ENCODE peak calls at places on chromosomes 11 and 22, in six cellular contexts. One of them, this sample, is unnamed.

GRCh38 chr11:36053901-36054300 is 110.0 kb downstream of the LDLRAD3 start:
- DNase-seq in fibroblast of mammary gland: no peak
- DNase-seq in lung: no peak
- DNase-seq in foreskin fibroblast: no peak
- DNase-seq in cardiac muscle cell: peak; percentile 73
- DNase-seq in HCT116: no peak
- DNase-seq in this sample: no peak

GRCh38 chr11:69142894-69143293 is 12.8 kb upstream of the SMIM38 start:
- DNase-seq in fibroblast of mammary gland: no peak
- DNase-seq in lung: no peak
- DNase-seq in foreskin fibroblast: no peak
- DNase-seq in cardiac muscle cell: no peak
- DNase-seq in HCT116: no peak
- DNase-seq in this sample: no peak

GRCh38 chr11:1234771-1235614 is 12.1 kb downstream of the MUC5B start:
- DNase-seq in fibroblast of mammary gland: no peak
- DNase-seq in lung: no peak
- DNase-seq in foreskin fibroblast: no peak
- DNase-seq in cardiac muscle cell: no peak
- DNase-seq in HCT116: no peak
- DNase-seq in this sample: no peak

GRCh38 chr22:23565942-23566715 is 14.0 kb downstream of the IGLL1 start:
- DNase-seq in fibroblast of mammary gland: no peak
- DNase-seq in lung: no peak
- DNase-seq in foreskin fibroblast: no peak
- DNase-seq in cardiac muscle cell: peak; percentile 6
- DNase-seq in HCT116: no peak
- DNase-seq in this sample: no peak

GRCh38 chr11:4041731-4042391 is 52.7 kb upstream of the RRM1 start:
- DNase-seq in fibroblast of mammary gland: peak; percentile 37
- DNase-seq in lung: no peak
- DNase-seq in foreskin fibroblast: no peak
- DNase-seq in cardiac muscle cell: no peak
- DNase-seq in HCT116: no peak
- DNase-seq in this sample: no peak

GRCh38 chr22:19668748-19669147 is 45.6 kb upstream of the SEPTIN5 start:
- DNase-seq in fibroblast of mammary gland: no peak
- DNase-seq in lung: no peak
- DNase-seq in foreskin fibroblast: no peak
- DNase-seq in cardiac muscle cell: no peak
- DNase-seq in HCT116: no peak
- DNase-seq in this sample: no peak

GRCh38 chr11:35141538-35141937 is 2.6 kb downstream of the CD44 start:
- DNase-seq in fibroblast of mammary gland: no peak
- DNase-seq in lung: peak; percentile 71
- DNase-seq in foreskin fibroblast: no peak
- DNase-seq in cardiac muscle cell: no peak
- DNase-seq in HCT116: no peak
- DNase-seq in this sample: no peak

GRCh38 chr11:63698976-63699733 is 17.9 kb downstream of the RTN3 start:
- DNase-seq in fibroblast of mammary gland: no peak
- DNase-seq in lung: no peak
- DNase-seq in foreskin fibroblast: no peak
- DNase-seq in cardiac muscle cell: peak; percentile 32
- DNase-seq in HCT116: no peak
- DNase-seq in this sample: no peak

GRCh38 chr11:47593934-47594855 is at the start of gene C1QTNF4:
- DNase-seq in fibroblast of mammary gland: no peak
- DNase-seq in lung: no peak
- DNase-seq in foreskin fibroblast: no peak
- DNase-seq in cardiac muscle cell: no peak
- DNase-seq in HCT116: no peak
- DNase-seq in this sample: no peak

GRCh38 chr11:105611837-105612480 is 2.1 kb downstream of the GRIA4 start:
- DNase-seq in fibroblast of mammary gland: no peak
- DNase-seq in lung: no peak
- DNase-seq in foreskin fibroblast: no peak
- DNase-seq in cardiac muscle cell: no peak
- DNase-seq in HCT116: no peak
- DNase-seq in this sample: no peak

GRCh38 chr11:86116386-86116726 is 47.5 kb upstream of the PICALM start:
- DNase-seq in fibroblast of mammary gland: peak; percentile 95
- DNase-seq in lung: no peak
- DNase-seq in foreskin fibroblast: peak; percentile 18
- DNase-seq in cardiac muscle cell: peak; percentile 59
- DNase-seq in HCT116: no peak
- DNase-seq in this sample: peak; percentile 90

GRCh38 chr22:22431271-22432220 is 77.0 kb downstream of the ZNF280B start:
- DNase-seq in fibroblast of mammary gland: peak; percentile 45
- DNase-seq in lung: peak; percentile 54
- DNase-seq in foreskin fibroblast: peak; percentile 29
- DNase-seq in cardiac muscle cell: peak; percentile 65
- DNase-seq in HCT116: peak; percentile 34
- DNase-seq in this sample: peak; percentile 18

GRCh38 chr11:32489464-32489863 is 54.1 kb upstream of the WT1 start:
- DNase-seq in fibroblast of mammary gland: no peak
- DNase-seq in lung: no peak
- DNase-seq in foreskin fibroblast: no peak
- DNase-seq in cardiac muscle cell: no peak
- DNase-seq in HCT116: no peak
- DNase-seq in this sample: no peak

GRCh38 chr11:8829556-8829955 is 81.4 kb upstream of the AKIP1 start:
- DNase-seq in fibroblast of mammary gland: no peak
- DNase-seq in lung: no peak
- DNase-seq in foreskin fibroblast: no peak
- DNase-seq in cardiac muscle cell: no peak
- DNase-seq in HCT116: no peak
- DNase-seq in this sample: no peak

GRCh38 chr11:105706025-105706530 is 96.2 kb downstream of the GRIA4 start:
- DNase-seq in fibroblast of mammary gland: no peak
- DNase-seq in lung: no peak
- DNase-seq in foreskin fibroblast: no peak
- DNase-seq in cardiac muscle cell: no peak
- DNase-seq in HCT116: no peak
- DNase-seq in this sample: no peak

GRCh38 chr11:123300874-123301695 is 106.0 kb upstream of the CLMP start:
- DNase-seq in fibroblast of mammary gland: peak; percentile 83
- DNase-seq in lung: no peak
- DNase-seq in foreskin fibroblast: peak; percentile 26
- DNase-seq in cardiac muscle cell: peak; percentile 74
- DNase-seq in HCT116: peak; percentile 63
- DNase-seq in this sample: peak; percentile 83

GRCh38 chr11:69704508-69705245 is 855 bp upstream of the FGF19 start:
- DNase-seq in fibroblast of mammary gland: no peak
- DNase-seq in lung: no peak
- DNase-seq in foreskin fibroblast: no peak
- DNase-seq in cardiac muscle cell: peak; percentile 28
- DNase-seq in HCT116: no peak
- DNase-seq in this sample: no peak

GRCh38 chr22:44181912-44182590 is 1.3 kb downstream of the PARVG start:
- DNase-seq in fibroblast of mammary gland: no peak
- DNase-seq in lung: no peak
- DNase-seq in foreskin fibroblast: no peak
- DNase-seq in cardiac muscle cell: no peak
- DNase-seq in HCT116: no peak
- DNase-seq in this sample: no peak

GRCh38 chr22:45318168-45318557 is 8.4 kb downstream of the FAM118A start:
- DNase-seq in fibroblast of mammary gland: peak; percentile 93
- DNase-seq in lung: peak; percentile 56
- DNase-seq in foreskin fibroblast: peak; percentile 79
- DNase-seq in cardiac muscle cell: peak; percentile 97
- DNase-seq in HCT116: no peak
- DNase-seq in this sample: peak; percentile 82

GRCh38 chr11:46649180-46649738 is 31.9 kb downstream of the ATG13 start:
- DNase-seq in fibroblast of mammary gland: peak; percentile 99
- DNase-seq in lung: peak; percentile 33
- DNase-seq in foreskin fibroblast: peak; percentile 91
- DNase-seq in cardiac muscle cell: peak; percentile 98
- DNase-seq in HCT116: no peak
- DNase-seq in this sample: peak; percentile 80

GRCh38 chr11:1158681-1159525 is 1.1 kb downstream of the MUC5AC start:
- DNase-seq in fibroblast of mammary gland: no peak
- DNase-seq in lung: no peak
- DNase-seq in foreskin fibroblast: no peak
- DNase-seq in cardiac muscle cell: no peak
- DNase-seq in HCT116: no peak
- DNase-seq in this sample: no peak

GRCh38 chr22:37503850-37504249 is 15.4 kb downstream of the CARD10 start:
- DNase-seq in fibroblast of mammary gland: no peak
- DNase-seq in lung: no peak
- DNase-seq in foreskin fibroblast: no peak
- DNase-seq in cardiac muscle cell: no peak
- DNase-seq in HCT116: no peak
- DNase-seq in this sample: no peak

GRCh38 chr11:119972281-119972680 is 165.6 kb downstream of the TRIM29 start:
- DNase-seq in fibroblast of mammary gland: no peak
- DNase-seq in lung: no peak
- DNase-seq in foreskin fibroblast: no peak
- DNase-seq in cardiac muscle cell: no peak
- DNase-seq in HCT116: no peak
- DNase-seq in this sample: no peak

GRCh38 chr22:20531404-20532181 is 24.2 kb downstream of the MED15 start:
- DNase-seq in fibroblast of mammary gland: peak; percentile 90
- DNase-seq in lung: peak; percentile 78
- DNase-seq in foreskin fibroblast: peak; percentile 90
- DNase-seq in cardiac muscle cell: peak; percentile 88
- DNase-seq in HCT116: peak; percentile 79
- DNase-seq in this sample: peak; percentile 96

GRCh38 chr11:45620243-45620642 is 45.2 kb downstream of the CHST1 start:
- DNase-seq in fibroblast of mammary gland: no peak
- DNase-seq in lung: no peak
- DNase-seq in foreskin fibroblast: no peak
- DNase-seq in cardiac muscle cell: no peak
- DNase-seq in HCT116: no peak
- DNase-seq in this sample: no peak

GRCh38 chr22:28798810-28799124 is 1.6 kb downstream of the XBP1 start:
- DNase-seq in fibroblast of mammary gland: no peak
- DNase-seq in lung: no peak
- DNase-seq in foreskin fibroblast: no peak
- DNase-seq in cardiac muscle cell: no peak
- DNase-seq in HCT116: no peak
- DNase-seq in this sample: no peak

GRCh38 chr22:30474683-30475424 is 3.0 kb upstream of the SEC14L3 start:
- DNase-seq in fibroblast of mammary gland: no peak
- DNase-seq in lung: peak; percentile 35
- DNase-seq in foreskin fibroblast: no peak
- DNase-seq in cardiac muscle cell: no peak
- DNase-seq in HCT116: no peak
- DNase-seq in this sample: peak; percentile 11

GRCh38 chr11:88651556-88651955 is 314.0 kb upstream of the CTSC start:
- DNase-seq in fibroblast of mammary gland: peak; percentile 40
- DNase-seq in lung: no peak
- DNase-seq in foreskin fibroblast: no peak
- DNase-seq in cardiac muscle cell: peak; percentile 77
- DNase-seq in HCT116: no peak
- DNase-seq in this sample: peak; percentile 3

GRCh38 chr11:65571420-65571819 is 918 bp upstream of the FAM89B start:
- DNase-seq in fibroblast of mammary gland: no peak
- DNase-seq in lung: no peak
- DNase-seq in foreskin fibroblast: no peak
- DNase-seq in cardiac muscle cell: no peak
- DNase-seq in HCT116: no peak
- DNase-seq in this sample: no peak
- H3K4me3 ChIP-seq in fibroblast of mammary gland: peak overlapping the region; percentile 87
- H3K4me3 ChIP-seq in lung: peak overlapping the region; percentile 20
- H3K4me3 ChIP-seq in foreskin fibroblast: peak overlapping the region; percentile 72
- H3K4me3 ChIP-seq in cardiac muscle cell: peak overlapping the region; percentile 49
- H3K4me3 ChIP-seq in HCT116: peak overlapping the region; percentile 97
- H3K4me3 ChIP-seq in this sample: peak overlapping the region; percentile 93

GRCh38 chr11:66683877-66684276 is 6.2 kb upstream of the RBM4B start:
- DNase-seq in fibroblast of mammary gland: no peak
- DNase-seq in lung: no peak
- DNase-seq in foreskin fibroblast: no peak
- DNase-seq in cardiac muscle cell: no peak
- DNase-seq in HCT116: no peak
- DNase-seq in this sample: no peak

GRCh38 chr11:66686100-66686785 is 8.6 kb upstream of the RBM4B start:
- DNase-seq in fibroblast of mammary gland: no peak
- DNase-seq in lung: no peak
- DNase-seq in foreskin fibroblast: peak; percentile 5
- DNase-seq in cardiac muscle cell: no peak
- DNase-seq in HCT116: no peak
- DNase-seq in this sample: peak; percentile 93

GRCh38 chr11:66685276-66686099 is 7.8 kb upstream of the RBM4B start:
- DNase-seq in fibroblast of mammary gland: no peak
- DNase-seq in lung: no peak
- DNase-seq in foreskin fibroblast: no peak
- DNase-seq in cardiac muscle cell: no peak
- DNase-seq in HCT116: no peak
- DNase-seq in this sample: no peak

GRCh38 chr11:66686801-66687750 is 9.4 kb upstream of the RBM4B start:
- DNase-seq in fibroblast of mammary gland: no peak
- DNase-seq in lung: no peak
- DNase-seq in foreskin fibroblast: no peak
- DNase-seq in cardiac muscle cell: no peak
- DNase-seq in HCT116: no peak
- DNase-seq in this sample: peak; percentile 94

GRCh38 chr11:66684635-66685034 is 6.9 kb upstream of the RBM4B start:
- DNase-seq in fibroblast of mammary gland: no peak
- DNase-seq in lung: no peak
- DNase-seq in foreskin fibroblast: no peak
- DNase-seq in cardiac muscle cell: no peak
- DNase-seq in HCT116: no peak
- DNase-seq in this sample: no peak
- H3K4me3 ChIP-seq in fibroblast of mammary gland: no peak overlapping the region
- H3K4me3 ChIP-seq in lung: no peak overlapping the region
- H3K4me3 ChIP-seq in foreskin fibroblast: no peak overlapping the region
- H3K4me3 ChIP-seq in cardiac muscle cell: no peak overlapping the region
- H3K4me3 ChIP-seq in HCT116: no peak overlapping the region
- H3K4me3 ChIP-seq in this sample: no peak overlapping the region

GRCh38 chr11:29984544-29984943 is 32.3 kb downstream of the KCNA4 start:
- DNase-seq in fibroblast of mammary gland: no peak
- DNase-seq in lung: no peak
- DNase-seq in foreskin fibroblast: no peak
- DNase-seq in cardiac muscle cell: no peak
- DNase-seq in HCT116: no peak
- DNase-seq in this sample: no peak

DNA sequence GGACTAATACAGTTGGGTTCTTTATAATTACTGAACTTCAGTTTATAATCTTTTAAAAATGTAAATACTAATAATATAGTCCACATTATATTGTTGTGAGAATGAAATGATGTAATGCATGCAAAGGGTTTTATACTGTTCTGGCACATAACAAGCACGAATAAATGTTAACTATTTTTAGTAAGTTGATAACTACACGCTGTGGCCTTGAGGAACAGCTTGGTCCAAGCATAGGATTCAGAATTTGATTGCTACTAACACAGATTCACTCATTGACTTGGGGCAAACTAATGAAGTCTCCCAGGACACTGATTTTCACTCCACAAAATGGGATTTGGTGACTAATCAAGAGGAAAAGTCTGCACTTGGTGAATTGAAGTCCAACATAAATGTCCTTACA is 38.3 kb downstream of the KCNA4 start:
- DNase-seq in fibroblast of mammary gland: no peak
- DNase-seq in lung: no peak
- DNase-seq in foreskin fibroblast: no peak
- DNase-seq in cardiac muscle cell: no peak
- DNase-seq in HCT116: no peak
- DNase-seq in this sample: no peak
- H3K4me3 ChIP-seq in fibroblast of mammary gland: no peak overlapping the region
- H3K4me3 ChIP-seq in lung: no peak overlapping the region
- H3K4me3 ChIP-seq in foreskin fibroblast: no peak overlapping the region
- H3K4me3 ChIP-seq in cardiac muscle cell: no peak overlapping the region
- H3K4me3 ChIP-seq in HCT116: no peak overlapping the region
- H3K4me3 ChIP-seq in this sample: no peak overlapping the region

GRCh38 chr11:128564642-128565245 is 22.6 kb downstream of the ETS1 start:
- DNase-seq in fibroblast of mammary gland: no peak
- DNase-seq in lung: no peak
- DNase-seq in foreskin fibroblast: no peak
- DNase-seq in cardiac muscle cell: no peak
- DNase-seq in HCT116: no peak
- DNase-seq in this sample: no peak
- H3K4me3 ChIP-seq in fibroblast of mammary gland: no peak overlapping the region
- H3K4me3 ChIP-seq in lung: no peak overlapping the region
- H3K4me3 ChIP-seq in foreskin fibroblast: no peak overlapping the region
- H3K4me3 ChIP-seq in cardiac muscle cell: no peak overlapping the region
- H3K4me3 ChIP-seq in HCT116: no peak overlapping the region
- H3K4me3 ChIP-seq in this sample: no peak overlapping the region

This sample was measured in bronchial epithelial cell.